ENCODE peak calls at places on chromosome 16, in six cellular contexts. Q is A673, G is body of pancreas, O is colonic mucosa, N is tibial artery, S is psoas muscle. F is an unnamed sample.

GRCh38 chr16:24984903-24985675 is 30.1 kb downstream of the ARHGAP17 start:
- DNase-seq in O (no peak), N (no peak), Q (no peak), G (no peak), S (no peak), F (no peak)

GRCh38 chr16:54320895-54321294 is 34.3 kb upstream of the IRX3 start:
- DNase-seq in Q (no peak), O (no peak), S (no peak), N (peak; percentile 34), G (no peak), F (no peak)

GRCh38 chr16:74083582-74083981 is 213.0 kb upstream of the PSMD7 start:
- DNase-seq in Q (no peak), O (no peak), S (no peak), N (no peak), G (no peak), F (no peak)

GRCh38 chr16:19393226-19394074 is 24.2 kb upstream of the TMC5 start:
- DNase-seq in Q (peak; percentile 77), G (no peak), N (no peak), O (peak; percentile 81), S (no peak), F (no peak)

GRCh38 chr16:15141586-15141985 is 47.5 kb upstream of the RRN3 start:
- DNase-seq in O (no peak), G (no peak), N (peak; percentile 60), Q (no peak), S (no peak), F (no peak)

GRCh38 chr16:49969356-49970030 is 55.5 kb upstream of the CNEP1R1 start:
- DNase-seq in G (no peak), O (no peak), N (no peak), Q (no peak), S (no peak), F (no peak)

GRCh38 chr16:90020260-90020837 is 1.1 kb upstream of the DBNDD1 start:
- DNase-seq in S (no peak), Q (no peak), O (no peak), N (no peak), G (no peak), F (no peak)

GRCh38 chr16:719815-720506 is 985 bp upstream of the ANTKMT start:
- DNase-seq in N (no peak), Q (peak; percentile 39), G (no peak), O (peak; percentile 43), S (no peak), F (no peak)

GRCh38 chr16:57349212-57350031 is 9.2 kb upstream of the CCL22 start:
- DNase-seq in G (no peak), N (no peak), S (no peak), Q (no peak), O (no peak), F (peak; percentile 85)

GRCh38 chr16:12028220-12028619 is 51.7 kb downstream of the SNX29 start:
- DNase-seq in N (no peak), Q (no peak), G (no peak), S (no peak), O (no peak), F (no peak)

GRCh38 chr16:76985362-76985761 is 205.6 kb upstream of the MON1B start:
- DNase-seq in G (no peak), N (no peak), O (no peak), S (no peak), Q (no peak), F (no peak)

GRCh38 chr16:67035364-67035763 is 6.4 kb downstream of the CBFB start:
- DNase-seq in G (no peak), N (no peak), S (no peak), Q (no peak), O (no peak), F (peak; percentile 71)
- H3K4me1 ChIP-seq in G (peaks cover 18% of the 10 kb centered on the region), N (no peaks in the 10 kb centered on the region), S (peaks cover 48% of the 10 kb centered on the region), Q (peaks cover 50% of the 10 kb centered on the region), O (peaks cover 5% of the 10 kb centered on the region), F (peaks cover 64% of the 10 kb centered on the region)

GRCh38 chr16:35210681-35211433 is 1751.4 kb downstream of the TP53TG3F start:
- DNase-seq in G (no peak), N (no peak), Q (no peak), O (no peak), S (no peak), F (no peak)

GRCh38 chr16:35208001-35208935 is 1748.9 kb downstream of the TP53TG3F start:
- DNase-seq in Q (no peak), O (no peak), G (no peak), S (no peak), N (no peak), F (no peak)

GRCh38 chr16:35203636-35204035 is 1744.2 kb downstream of the TP53TG3F start:
- DNase-seq in G (no peak), O (no peak), Q (no peak), S (no peak), N (no peak), F (no peak)

GRCh38 chr16:35207059-35207999 is 1747.9 kb downstream of the TP53TG3F start:
- DNase-seq in Q (no peak), O (no peak), S (no peak), N (no peak), G (peak; percentile 58), F (no peak)
- H3K9me3 ChIP-seq in Q (peaks cover 28% of the 10 kb centered on the region), O (no peaks in the 10 kb centered on the region), S (no peaks in the 10 kb centered on the region), N (no peaks in the 10 kb centered on the region), G (no peaks in the 10 kb centered on the region), F (peaks cover 18% of the 10 kb centered on the region)

GRCh38 chr16:85582177-85582888 is 30.8 kb upstream of the GSE1 start:
- DNase-seq in G (no peak), N (no peak), S (no peak), Q (peak; percentile 63), O (no peak), F (no peak)

GRCh38 chr16:85585762-85586161 is 27.4 kb upstream of the GSE1 start:
- DNase-seq in G (no peak), O (no peak), Q (no peak), N (no peak), S (no peak), F (no peak)

GRCh38 chr16:85584989-85585388 is 28.1 kb upstream of the GSE1 start:
- DNase-seq in Q (no peak), S (no peak), N (no peak), G (no peak), O (no peak), F (no peak)

GRCh38 chr16:85583491-85584181 is 29.5 kb upstream of the GSE1 start:
- DNase-seq in G (no peak), N (no peak), Q (peak; percentile 68), S (no peak), O (no peak), F (no peak)

DNA sequence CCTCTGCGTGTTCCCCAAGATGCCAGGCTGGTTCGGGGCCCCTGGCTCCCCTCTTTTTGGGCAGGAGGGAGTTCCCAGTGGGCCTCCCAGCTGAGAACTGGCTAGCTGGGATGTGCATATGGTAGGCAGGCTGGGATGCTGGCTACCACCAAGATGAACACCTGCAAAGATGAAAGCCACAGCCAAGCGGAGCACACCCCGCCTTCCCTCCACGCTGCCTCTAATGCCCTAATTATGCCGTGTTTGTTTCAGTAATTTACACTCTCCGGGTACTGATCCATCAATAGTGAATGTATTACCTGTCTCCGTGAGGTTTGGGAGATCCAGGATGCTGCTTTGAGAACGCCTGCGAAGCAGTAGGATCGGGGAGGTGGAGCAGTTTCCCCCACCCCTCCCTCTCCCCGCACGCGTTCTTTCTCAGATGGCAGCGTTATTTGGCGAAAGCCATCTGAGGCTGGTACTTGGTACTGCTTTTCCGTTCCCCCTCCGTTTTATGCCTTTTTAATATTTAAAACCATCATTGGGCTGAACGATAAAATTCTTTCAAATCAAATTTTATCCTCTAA is 28.8 kb upstream of the GSE1 start:
- DNase-seq in Q (no peak), S (no peak), G (no peak), N (no peak), O (no peak), F (no peak)
- H3K4me1 ChIP-seq in Q (peaks cover 58% of the 10 kb centered on the region), S (peaks cover 15% of the 10 kb centered on the region), G (peaks cover 35% of the 10 kb centered on the region), N (no peaks in the 10 kb centered on the region), O (peaks cover 5% of the 10 kb centered on the region), F (no peaks in the 10 kb centered on the region)

GRCh38 chr16:80045944-80046660 is 445.6 kb upstream of the MAF start:
- DNase-seq in N (no peak), G (no peak), S (no peak), Q (no peak), O (no peak), F (no peak)
- H3K9me3 ChIP-seq in N (no peaks in the 10 kb centered on the region), G (no peaks in the 10 kb centered on the region), S (peaks cover 4% of the 10 kb centered on the region), Q (no peaks in the 10 kb centered on the region), O (no peaks in the 10 kb centered on the region), F (no peaks in the 10 kb centered on the region)

GRCh38 chr16:10937068-10937859 is 5.0 kb downstream of the DEXI start:
- DNase-seq in G (peak; percentile 41), Q (no peak), S (no peak), N (no peak), O (no peak), F (no peak)

GRCh38 chr16:10934325-10935107 is 7.8 kb downstream of the DEXI start:
- DNase-seq in O (no peak), S (no peak), G (no peak), Q (no peak), N (no peak), F (no peak)

GRCh38 chr16:10936585-10936984 is 5.7 kb downstream of the DEXI start:
- DNase-seq in G (no peak), Q (no peak), O (no peak), N (no peak), S (no peak), F (no peak)

GRCh38 chr16:10933865-10934264 is 8.4 kb downstream of the DEXI start:
- DNase-seq in O (no peak), S (no peak), G (no peak), Q (no peak), N (no peak), F (no peak)

DNA sequence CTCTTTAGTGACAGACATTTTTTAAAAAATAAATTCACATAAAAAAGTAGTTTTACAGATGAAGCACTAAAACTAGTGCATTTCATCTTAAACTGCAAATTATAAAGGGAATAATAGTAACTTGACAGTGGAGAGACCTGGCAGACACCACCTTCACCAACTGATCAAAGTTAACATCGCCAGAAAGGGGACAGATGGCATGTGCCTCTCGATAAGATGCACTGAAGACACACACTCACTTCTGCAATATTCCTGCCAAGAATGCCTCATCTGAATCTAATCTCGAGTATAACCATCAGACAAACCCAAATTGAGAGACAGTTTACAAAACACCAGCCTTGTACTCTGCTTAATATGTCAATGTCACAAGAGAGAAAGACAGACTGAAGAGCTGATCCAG is 6.8 kb downstream of the DEXI start:
- DNase-seq in G (no peak), O (no peak), N (no peak), Q (no peak), S (no peak), F (no peak)
- H3K4me1 ChIP-seq in G (peaks cover 63% of the 10 kb centered on the region), O (peaks cover 34% of the 10 kb centered on the region), N (no peaks in the 10 kb centered on the region), Q (peaks cover 8% of the 10 kb centered on the region), S (peaks cover 92% of the 10 kb centered on the region), F (peaks cover 38% of the 10 kb centered on the region)

F was measured in Karpas-422.